ENCODE peak calls at places on chromosomes 1 and 21, in five cellular contexts. P is prostate gland, R is uterus, Z is tibial artery, V is cardiac muscle cell. Q is an unnamed sample.

GRCh38 chr1:31796707-31797106 is 19.1 kb downstream of the SPOCD1 start:
- DNase-seq in R (no peak), P (no peak), V (no peak), Z (peak; percentile 16), Q (no peak)

GRCh38 chr1:31264790-31265386 is 25.2 kb upstream of the NKAIN1 start:
- DNase-seq in V (no peak), R (no peak), Z (no peak), P (no peak), Q (no peak)

GRCh38 chr1:220680085-220680687 is 10.0 kb upstream of the C1orf115 start:
- DNase-seq in Z (no peak), V (peak; percentile 56), R (no peak), P (peak; percentile 34), Q (no peak)

GRCh38 chr1:239896980-239897379 is 194.7 kb upstream of the FMN2 start:
- DNase-seq in P (no peak), R (no peak), V (no peak), Z (no peak), Q (no peak)

GRCh38 chr1:57124768-57125446 is 159.1 kb upstream of the C8B start:
- DNase-seq in R (no peak), Z (no peak), P (no peak), V (peak; percentile 13), Q (no peak)

GRCh38 chr1:228695015-228695955 is 40.0 kb upstream of the RHOU start:
- DNase-seq in P (no peak), V (no peak), Z (no peak), R (no peak), Q (no peak)

GRCh38 chr21:38297193-38297592 is 40.4 kb downstream of the KCNJ15 start:
- DNase-seq in Z (no peak), R (no peak), P (peak; percentile 64), V (no peak), Q (no peak)

GRCh38 chr1:119626841-119627240 is 21.2 kb downstream of the ZNF697 start:
- DNase-seq in R (peak; percentile 31), V (peak; percentile 83), Z (no peak), P (no peak), Q (no peak)

GRCh38 chr1:88985033-88985432 is 7.4 kb downstream of the KYAT3 start:
- DNase-seq in V (peak; percentile 96), P (no peak), Z (no peak), R (peak; percentile 25), Q (no peak)

GRCh38 chr1:9689971-9690381 is 38.4 kb downstream of the PIK3CD start:
- DNase-seq in Z (peak; percentile 35), V (peak; percentile 30), R (peak; percentile 29), P (peak; percentile 15), Q (no peak)

GRCh38 chr1:110152133-110152785 is 2.0 kb downstream of the SLC6A17 start:
- DNase-seq in R (no peak), Z (no peak), P (no peak), V (no peak), Q (no peak)

DNA sequence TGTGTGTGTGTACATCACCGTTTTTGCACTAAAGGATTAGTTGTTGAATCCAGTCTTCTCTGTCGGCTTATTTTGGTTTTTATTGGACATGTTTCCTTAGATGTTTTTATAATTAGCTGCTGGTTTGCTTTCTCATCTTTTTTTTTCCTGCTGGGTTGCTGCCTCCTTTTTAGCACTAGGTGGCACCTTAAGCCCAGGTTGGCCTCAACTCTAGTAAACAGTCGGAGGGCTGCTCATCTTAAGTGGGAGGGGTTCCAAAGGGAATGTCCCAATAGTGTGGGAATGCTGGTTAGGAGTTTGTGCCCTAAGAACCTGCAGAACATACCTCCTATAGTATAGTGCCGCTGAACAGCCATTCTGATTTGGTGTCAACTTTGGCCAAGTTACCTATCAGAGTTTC is 570.1 kb upstream of the CXADR start:
- DNase-seq in P (no peak), V (peak; percentile 5), R (no peak), Z (no peak), Q (no peak)
- TF ChIP-seq CTCF in P (peak; percentile 48), V (peak; percentile 25), R (no peak), Z (no peak), Q (peak; percentile 82)

GRCh38 chr1:25502957-25503356 is 40.4 kb upstream of the LDLRAP1 start:
- DNase-seq in P (no peak), V (no peak), R (no peak), Z (no peak), Q (no peak)

GRCh38 chr1:25500694-25501093 is 42.7 kb upstream of the LDLRAP1 start:
- DNase-seq in V (peak; percentile 55), R (no peak), P (peak; percentile 41), Z (peak; percentile 35), Q (no peak)

GRCh38 chr1:25503551-25504426 is 39.6 kb upstream of the LDLRAP1 start:
- DNase-seq in P (peak; percentile 37), V (no peak), Z (no peak), R (no peak), Q (no peak)

GRCh38 chr1:25504706-25505560 is 38.5 kb upstream of the LDLRAP1 start:
- DNase-seq in P (no peak), R (no peak), Z (no peak), V (peak; percentile 58), Q (no peak)

GRCh38 chr1:25501235-25502058 is 42.0 kb upstream of the LDLRAP1 start:
- DNase-seq in V (peak; percentile 65), R (no peak), P (peak; percentile 47), Z (no peak), Q (peak; percentile 90)
- TF ChIP-seq CTCF in V (peak; percentile 27), R (no peak), P (no peak), Z (no peak), Q (no peak)

DNA sequence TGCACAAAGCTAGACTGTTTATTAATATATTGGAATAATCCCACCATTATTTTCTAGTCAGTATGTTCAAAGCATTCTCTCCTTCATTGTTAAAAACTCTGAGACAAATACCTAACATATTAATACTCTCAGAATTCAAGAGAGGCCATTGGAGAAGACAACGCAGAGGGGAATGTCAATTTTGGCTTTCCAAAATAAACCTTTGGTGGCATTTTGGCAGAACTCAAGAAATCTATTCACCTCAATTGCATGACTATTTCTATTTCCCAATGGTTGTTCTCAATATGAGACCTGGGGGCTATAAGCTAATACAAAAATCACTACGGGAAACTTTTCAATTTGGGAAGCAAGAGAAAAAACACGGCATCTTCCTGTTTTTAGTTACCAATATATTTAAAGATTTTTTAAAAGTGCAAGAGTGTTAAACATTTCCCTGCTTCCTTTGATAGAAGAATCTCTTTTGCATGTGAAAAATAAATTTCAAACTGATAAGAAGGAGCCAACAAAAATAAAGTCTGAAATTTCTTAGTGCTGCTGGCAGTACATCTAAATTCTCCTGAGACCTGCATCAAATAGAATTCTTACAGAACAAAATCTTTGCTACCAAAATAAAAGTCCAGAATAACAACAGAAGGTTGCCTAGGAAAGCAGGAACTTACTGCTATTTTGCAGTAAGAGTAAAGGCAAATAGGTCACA is 58.6 kb downstream of the RUSC1 start:
- DNase-seq in V (peak; percentile 94), R (no peak), Z (no peak), P (no peak), Q (peak; percentile 41)
- TF ChIP-seq CTCF in V (no peak), R (peak; percentile 3), Z (no peak), P (no peak), Q (no peak)

DNA sequence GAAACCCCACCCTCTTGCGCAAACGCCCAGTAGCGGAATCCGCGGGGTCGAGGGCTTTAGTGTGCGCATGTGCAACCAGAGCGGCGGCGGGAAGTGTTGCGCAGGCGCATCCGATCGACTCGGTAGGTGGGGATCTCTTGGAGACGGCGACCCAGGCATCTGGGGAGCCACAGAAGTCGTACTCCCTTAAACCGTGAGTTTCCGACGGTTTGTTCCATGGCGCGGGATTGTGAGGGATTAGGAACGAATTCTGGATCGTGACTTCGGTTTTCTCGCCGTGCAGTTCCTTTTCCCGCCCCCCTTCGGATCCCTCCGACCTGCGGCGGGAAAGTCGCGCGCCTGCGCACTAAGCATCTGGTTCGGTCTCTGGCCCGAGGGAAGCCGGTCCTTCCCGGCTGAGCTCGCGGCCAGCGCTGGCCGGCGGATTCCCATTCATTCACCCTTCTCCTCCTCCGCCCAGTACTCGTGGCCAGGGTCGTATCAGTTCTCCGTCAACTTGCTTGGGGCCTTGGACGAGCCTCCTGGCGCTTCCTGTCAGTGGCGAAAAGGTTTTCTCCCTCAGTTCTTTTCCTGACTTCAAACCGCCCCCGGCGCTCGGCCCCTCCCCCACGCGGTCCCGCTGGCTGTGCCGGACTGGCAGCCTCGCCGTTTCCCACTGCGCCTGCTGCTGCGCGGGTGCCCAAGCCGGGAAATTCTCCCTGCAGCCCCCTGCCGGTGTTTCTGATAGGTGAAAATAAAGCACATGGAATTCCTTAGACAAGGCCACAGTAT is at the start of gene CDC7:
- DNase-seq in V (peak; percentile 96), Z (peak; percentile 89), P (peak; percentile 87), R (peak; percentile 93), Q (peak; percentile 51)
- TF ChIP-seq CTCF in V (peak; percentile 47), Z (no peak), P (peak; percentile 42), R (peak; percentile 31), Q (peak; percentile 52)

GRCh38 chr1:172041689-172042088 is 200.4 kb downstream of the DNM3 start:
- DNase-seq in P (no peak), R (peak; percentile 35), V (peak; percentile 51), Z (no peak), Q (no peak)
- TF ChIP-seq CTCF in P (peak; percentile 65), R (peak; percentile 56), V (peak; percentile 56), Z (peak; percentile 49), Q (peak; percentile 63)

DNA sequence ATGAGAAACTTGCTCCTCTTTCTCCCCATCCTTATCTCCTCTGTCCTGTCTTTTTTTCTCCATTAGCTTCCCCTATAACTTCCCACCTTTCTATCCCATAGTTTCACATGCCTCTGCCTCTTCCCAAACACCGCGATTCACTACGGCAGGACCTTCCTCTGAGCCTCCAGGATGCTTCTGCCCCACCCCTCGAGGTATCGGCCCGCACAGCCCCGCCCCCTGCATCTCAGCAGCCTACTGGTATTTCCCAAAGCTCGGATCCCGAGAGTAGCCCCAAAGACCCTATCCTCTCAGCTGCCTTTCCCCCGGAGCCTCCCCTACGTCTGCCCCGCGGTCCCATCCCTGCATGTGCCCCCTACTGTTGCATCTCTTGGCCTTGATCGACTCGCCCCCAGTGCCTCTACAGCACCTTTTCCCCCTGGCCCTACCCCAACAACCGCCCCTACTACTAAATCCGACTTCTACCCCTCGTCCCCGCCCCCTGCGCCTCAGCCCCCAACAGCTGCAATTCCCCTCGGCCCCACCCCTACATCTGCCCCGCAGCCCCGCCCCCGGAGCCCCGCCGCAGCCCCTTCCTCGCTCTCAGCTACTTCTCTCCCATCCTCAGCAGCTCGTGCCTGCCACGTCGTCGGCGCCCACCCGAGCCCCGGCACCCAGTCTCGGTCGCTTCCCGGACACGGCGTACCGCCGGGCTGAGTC is 494 bp downstream of the PIAS3 start:
- DNase-seq in R (peak; percentile 67), Z (peak; percentile 66), P (peak; percentile 40), V (peak; percentile 49), Q (no peak)
- TF ChIP-seq CTCF in R (peak; percentile 9), Z (no peak), P (no peak), V (no peak), Q (peak; percentile 10)

GRCh38 chr1:51927029-51927428 is 48.5 kb upstream of the NRDC start:
- DNase-seq in R (no peak), Z (no peak), V (no peak), P (no peak), Q (no peak)

GRCh38 chr1:51930329-51930728 is 51.8 kb upstream of the NRDC start:
- DNase-seq in V (no peak), R (no peak), Z (no peak), P (no peak), Q (no peak)

GRCh38 chr1:51924455-51924854 is 45.9 kb upstream of the NRDC start:
- DNase-seq in P (no peak), Z (no peak), R (no peak), V (no peak), Q (no peak)

GRCh38 chr1:51928896-51929295 is 50.4 kb upstream of the NRDC start:
- DNase-seq in V (no peak), Z (no peak), P (no peak), R (no peak), Q (no peak)

GRCh38 chr1:51926171-51926812 is 47.8 kb upstream of the NRDC start:
- DNase-seq in Z (no peak), R (no peak), V (peak; percentile 61), P (no peak), Q (no peak)
- TF ChIP-seq CTCF in Z (no peak), R (no peak), V (peak; percentile 51), P (no peak), Q (peak; percentile 41)

GRCh38 chr1:17891205-17892110 is 136.3 kb downstream of the ACTL8 start:
- DNase-seq in R (no peak), P (no peak), V (no peak), Z (no peak), Q (no peak)
- TF ChIP-seq CTCF in R (no peak), P (no peak), V (no peak), Z (no peak), Q (no peak)